ENCODE peak calls at places on chromosomes 16 and 17, in seven cellular contexts. One of them, this sample, is unnamed.

GRCh38 chr16:49061315-49061714 is 220.3 kb downstream of the CBLN1 start:
- DNase-seq in heart right ventricle: peak
- DNase-seq in SJSA1: no peak
- DNase-seq in fibroblast of lung: no peak
- DNase-seq in HL-60: no peak
- DNase-seq in thoracic aorta: no peak
- DNase-seq in gastrocnemius medialis: peak
- DNase-seq in this sample: no peak

GRCh38 chr16:19831678-19832077 is 53.0 kb downstream of the GPRC5B start:
- DNase-seq in heart right ventricle: no peak
- DNase-seq in SJSA1: peak
- DNase-seq in fibroblast of lung: peak
- DNase-seq in HL-60: no peak
- DNase-seq in thoracic aorta: no peak
- DNase-seq in gastrocnemius medialis: peak
- DNase-seq in this sample: no peak

GRCh38 chr16:35692824-35693223 is 2233.4 kb downstream of the TP53TG3F start:
- DNase-seq in heart right ventricle: no peak
- DNase-seq in SJSA1: peak
- DNase-seq in fibroblast of lung: no peak
- DNase-seq in HL-60: no peak
- DNase-seq in thoracic aorta: no peak
- DNase-seq in gastrocnemius medialis: no peak
- DNase-seq in this sample: no peak

GRCh38 chr17:45143767-45144198 is 4.5 kb upstream of the HEXIM1 start:
- DNase-seq in heart right ventricle: peak
- DNase-seq in SJSA1: no peak
- DNase-seq in fibroblast of lung: peak
- DNase-seq in HL-60: no peak
- DNase-seq in thoracic aorta: peak
- DNase-seq in gastrocnemius medialis: peak
- DNase-seq in this sample: peak

GRCh38 chr16:20253825-20254224 is 73.5 kb downstream of the GP2 start:
- DNase-seq in heart right ventricle: no peak
- DNase-seq in SJSA1: no peak
- DNase-seq in fibroblast of lung: no peak
- DNase-seq in HL-60: no peak
- DNase-seq in thoracic aorta: no peak
- DNase-seq in gastrocnemius medialis: no peak
- DNase-seq in this sample: no peak

GRCh38 chr16:54636221-54636793 is 294.4 kb upstream of the IRX5 start:
- DNase-seq in heart right ventricle: no peak
- DNase-seq in SJSA1: no peak
- DNase-seq in fibroblast of lung: no peak
- DNase-seq in HL-60: no peak
- DNase-seq in thoracic aorta: no peak
- DNase-seq in gastrocnemius medialis: no peak
- DNase-seq in this sample: no peak

GRCh38 chr16:67645397-67646121 is 615 bp downstream of the CARMIL2 start:
- DNase-seq in heart right ventricle: no peak
- DNase-seq in SJSA1: no peak
- DNase-seq in fibroblast of lung: no peak
- DNase-seq in HL-60: no peak
- DNase-seq in thoracic aorta: no peak
- DNase-seq in gastrocnemius medialis: no peak
- DNase-seq in this sample: no peak

GRCh38 chr17:27294689-27295630 is 1.0 kb downstream of the WSB1 start:
- DNase-seq in heart right ventricle: no peak
- DNase-seq in SJSA1: peak
- DNase-seq in fibroblast of lung: peak
- DNase-seq in HL-60: peak
- DNase-seq in thoracic aorta: no peak
- DNase-seq in gastrocnemius medialis: peak
- DNase-seq in this sample: no peak

GRCh38 chr17:52147872-52148271 is 10.6 kb downstream of the CA10 start:
- DNase-seq in heart right ventricle: no peak
- DNase-seq in SJSA1: no peak
- DNase-seq in fibroblast of lung: no peak
- DNase-seq in HL-60: peak
- DNase-seq in thoracic aorta: no peak
- DNase-seq in gastrocnemius medialis: no peak
- DNase-seq in this sample: no peak

GRCh38 chr16:10944249-10945064 is at the start of gene CLEC16A:
- DNase-seq in heart right ventricle: peak
- DNase-seq in SJSA1: peak
- DNase-seq in fibroblast of lung: peak
- DNase-seq in HL-60: peak
- DNase-seq in thoracic aorta: peak
- DNase-seq in gastrocnemius medialis: peak
- DNase-seq in this sample: peak

GRCh38 chr17:46790216-46790615 is 28.3 kb downstream of the WNT3 start:
- DNase-seq in heart right ventricle: no peak
- DNase-seq in SJSA1: no peak
- DNase-seq in fibroblast of lung: no peak
- DNase-seq in HL-60: no peak
- DNase-seq in thoracic aorta: no peak
- DNase-seq in gastrocnemius medialis: no peak
- DNase-seq in this sample: no peak

GRCh38 chr17:7916799-7917198 is 710 bp upstream of the RNF227 start:
- DNase-seq in heart right ventricle: no peak
- DNase-seq in SJSA1: no peak
- DNase-seq in fibroblast of lung: no peak
- DNase-seq in HL-60: no peak
- DNase-seq in thoracic aorta: no peak
- DNase-seq in gastrocnemius medialis: no peak
- DNase-seq in this sample: no peak

GRCh38 chr17:21029032-21029431 is 13.8 kb downstream of the USP22 start:
- DNase-seq in heart right ventricle: no peak
- DNase-seq in SJSA1: peak
- DNase-seq in fibroblast of lung: peak
- DNase-seq in HL-60: no peak
- DNase-seq in thoracic aorta: no peak
- DNase-seq in gastrocnemius medialis: peak
- DNase-seq in this sample: no peak

GRCh38 chr16:58883131-58883530 is 149.0 kb upstream of the GOT2 start:
- DNase-seq in heart right ventricle: no peak
- DNase-seq in SJSA1: no peak
- DNase-seq in fibroblast of lung: no peak
- DNase-seq in HL-60: peak
- DNase-seq in thoracic aorta: no peak
- DNase-seq in gastrocnemius medialis: no peak
- DNase-seq in this sample: no peak

GRCh38 chr17:21098934-21099687 is 27.7 kb upstream of the DHRS7B start:
- DNase-seq in heart right ventricle: peak
- DNase-seq in SJSA1: peak
- DNase-seq in fibroblast of lung: peak
- DNase-seq in HL-60: peak
- DNase-seq in thoracic aorta: no peak
- DNase-seq in gastrocnemius medialis: peak
- DNase-seq in this sample: peak

GRCh38 chr16:75052481-75053211 is 53.8 kb downstream of the ZNRF1 start:
- DNase-seq in heart right ventricle: no peak
- DNase-seq in SJSA1: no peak
- DNase-seq in fibroblast of lung: no peak
- DNase-seq in HL-60: no peak
- DNase-seq in thoracic aorta: no peak
- DNase-seq in gastrocnemius medialis: no peak
- DNase-seq in this sample: no peak

GRCh38 chr16:66335704-66336329 is 30.7 kb upstream of the CDH5 start:
- DNase-seq in heart right ventricle: peak
- DNase-seq in SJSA1: peak
- DNase-seq in fibroblast of lung: peak
- DNase-seq in HL-60: no peak
- DNase-seq in thoracic aorta: no peak
- DNase-seq in gastrocnemius medialis: no peak
- DNase-seq in this sample: peak

GRCh38 chr17:8120520-8121443 is 2.5 kb upstream of the ALOXE3 start:
- DNase-seq in heart right ventricle: peak
- DNase-seq in SJSA1: peak
- DNase-seq in fibroblast of lung: peak
- DNase-seq in HL-60: peak
- DNase-seq in thoracic aorta: no peak
- DNase-seq in gastrocnemius medialis: no peak
- DNase-seq in this sample: peak

GRCh38 chr16:1993731-1994131 is 4.0 kb downstream of the SYNGR3 start:
- DNase-seq in heart right ventricle: no peak
- DNase-seq in SJSA1: no peak
- DNase-seq in fibroblast of lung: no peak
- DNase-seq in HL-60: peak
- DNase-seq in thoracic aorta: no peak
- DNase-seq in gastrocnemius medialis: no peak
- DNase-seq in this sample: peak

GRCh38 chr17:49285716-49286115 is 55.1 kb upstream of the PHOSPHO1 start:
- DNase-seq in heart right ventricle: no peak
- DNase-seq in SJSA1: no peak
- DNase-seq in fibroblast of lung: no peak
- DNase-seq in HL-60: no peak
- DNase-seq in thoracic aorta: no peak
- DNase-seq in gastrocnemius medialis: no peak
- DNase-seq in this sample: peak

GRCh38 chr17:17834974-17835373 is 1.8 kb downstream of the SREBF1 start:
- DNase-seq in heart right ventricle: no peak
- DNase-seq in SJSA1: no peak
- DNase-seq in fibroblast of lung: no peak
- DNase-seq in HL-60: no peak
- DNase-seq in thoracic aorta: no peak
- DNase-seq in gastrocnemius medialis: no peak
- DNase-seq in this sample: no peak

GRCh38 chr17:30517786-30518185 is 40.6 kb downstream of the GOSR1 start:
- DNase-seq in heart right ventricle: no peak
- DNase-seq in SJSA1: no peak
- DNase-seq in fibroblast of lung: no peak
- DNase-seq in HL-60: no peak
- DNase-seq in thoracic aorta: no peak
- DNase-seq in gastrocnemius medialis: no peak
- DNase-seq in this sample: no peak

GRCh38 chr17:65198653-65199382 is 61.6 kb downstream of the RGS9 start:
- DNase-seq in heart right ventricle: no peak
- DNase-seq in SJSA1: no peak
- DNase-seq in fibroblast of lung: peak
- DNase-seq in HL-60: peak
- DNase-seq in thoracic aorta: no peak
- DNase-seq in gastrocnemius medialis: no peak
- DNase-seq in this sample: no peak

DNA sequence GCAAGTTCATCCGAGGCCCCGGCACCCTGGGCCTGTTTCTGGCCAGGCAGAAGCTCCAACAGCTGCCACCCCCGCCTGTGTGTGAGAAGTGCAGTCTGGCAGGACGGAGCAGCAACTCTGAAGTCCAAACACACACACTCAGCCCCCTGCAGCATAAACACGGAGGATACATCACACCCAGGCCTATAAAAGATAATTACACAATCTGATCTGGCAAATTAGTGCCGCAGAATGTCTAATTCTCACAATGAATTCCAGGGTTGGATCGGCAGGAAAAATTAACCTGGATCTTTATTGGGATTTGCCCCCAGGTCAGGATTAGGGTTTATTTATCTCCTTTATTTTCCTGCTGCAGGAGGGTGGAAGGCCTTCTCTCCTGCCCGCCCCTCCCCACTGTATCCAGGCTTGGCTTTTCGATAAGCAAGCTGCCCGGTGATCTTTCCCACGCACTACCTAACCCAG is 311.4 kb downstream of the SOX9 start:
- DNase-seq in heart right ventricle: no peak
- DNase-seq in SJSA1: no peak
- DNase-seq in fibroblast of lung: peak
- DNase-seq in HL-60: no peak
- DNase-seq in thoracic aorta: no peak
- DNase-seq in gastrocnemius medialis: no peak
- DNase-seq in this sample: no peak
- H3K27ac ChIP-seq in heart right ventricle: no peak
- H3K27ac ChIP-seq in SJSA1: no peak
- H3K27ac ChIP-seq in fibroblast of lung: no peak
- H3K27ac ChIP-seq in HL-60: no peak
- H3K27ac ChIP-seq in thoracic aorta: no peak
- H3K27ac ChIP-seq in gastrocnemius medialis: no peak
- H3K27ac ChIP-seq in this sample: no peak

DNA sequence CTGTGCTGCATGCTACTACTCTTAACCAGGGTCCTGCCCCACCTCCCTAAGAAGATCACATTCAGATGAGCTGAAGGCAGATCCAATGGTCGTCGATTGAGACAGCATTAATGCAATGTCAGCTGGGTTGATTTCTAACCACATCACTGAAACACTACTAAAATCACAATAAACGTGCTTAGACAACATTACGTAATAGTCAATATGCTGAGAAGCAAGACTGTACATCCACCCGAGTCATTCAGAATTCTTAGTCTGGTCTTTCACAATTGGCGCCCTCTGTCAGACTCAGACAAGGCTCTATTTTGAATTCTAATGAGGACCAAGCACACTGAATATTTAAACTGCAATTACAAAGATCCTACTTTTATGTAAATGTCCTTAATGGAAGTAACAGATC is 205.2 kb downstream of the STX8 start:
- DNase-seq in heart right ventricle: no peak
- DNase-seq in SJSA1: no peak
- DNase-seq in fibroblast of lung: peak
- DNase-seq in HL-60: no peak
- DNase-seq in thoracic aorta: no peak
- DNase-seq in gastrocnemius medialis: no peak
- DNase-seq in this sample: no peak
- H3K27ac ChIP-seq in heart right ventricle: peak
- H3K27ac ChIP-seq in SJSA1: peak
- H3K27ac ChIP-seq in fibroblast of lung: peak
- H3K27ac ChIP-seq in HL-60: no peak
- H3K27ac ChIP-seq in thoracic aorta: no peak
- H3K27ac ChIP-seq in gastrocnemius medialis: peak
- H3K27ac ChIP-seq in this sample: no peak

GRCh38 chr17:50663812-50664374 is 29.2 kb downstream of the ABCC3 start:
- DNase-seq in heart right ventricle: no peak
- DNase-seq in SJSA1: no peak
- DNase-seq in fibroblast of lung: no peak
- DNase-seq in HL-60: no peak
- DNase-seq in thoracic aorta: no peak
- DNase-seq in gastrocnemius medialis: no peak
- DNase-seq in this sample: no peak
- H3K27ac ChIP-seq in heart right ventricle: no peak
- H3K27ac ChIP-seq in SJSA1: no peak
- H3K27ac ChIP-seq in fibroblast of lung: no peak
- H3K27ac ChIP-seq in HL-60: no peak
- H3K27ac ChIP-seq in thoracic aorta: no peak
- H3K27ac ChIP-seq in gastrocnemius medialis: no peak
- H3K27ac ChIP-seq in this sample: no peak

DNA sequence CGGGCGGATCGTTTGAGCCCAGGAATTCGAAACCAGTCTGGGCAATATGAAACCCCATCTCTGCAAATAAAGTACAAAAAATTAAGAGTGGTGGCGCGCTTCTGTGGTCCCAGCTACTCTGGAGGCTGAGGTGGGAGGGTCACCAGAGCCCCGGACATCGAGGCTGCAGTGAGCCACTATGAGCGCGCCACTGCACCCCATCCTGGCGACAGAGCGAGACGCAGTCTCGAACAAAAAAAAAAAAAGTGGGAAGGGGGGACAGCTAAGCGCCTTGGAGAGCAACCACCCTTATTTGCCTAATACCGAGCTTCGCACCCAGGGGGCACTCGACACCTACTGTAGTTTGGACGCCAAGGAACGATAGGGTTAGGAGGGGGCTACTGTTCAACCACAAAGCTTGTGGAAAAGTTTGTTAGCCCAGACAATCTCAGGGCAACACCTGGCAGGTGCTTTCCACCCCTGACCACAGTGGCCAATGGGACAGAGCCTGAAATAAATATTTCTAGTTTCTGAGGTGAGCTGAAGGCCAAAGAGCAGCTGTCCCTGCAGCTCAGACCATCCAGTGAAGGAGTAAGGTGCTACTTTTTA is 847 bp upstream of the PSMC3IP start:
- DNase-seq in heart right ventricle: peak
- DNase-seq in SJSA1: peak
- DNase-seq in fibroblast of lung: peak
- DNase-seq in HL-60: peak
- DNase-seq in thoracic aorta: no peak
- DNase-seq in gastrocnemius medialis: peak
- DNase-seq in this sample: peak
- H3K27ac ChIP-seq in heart right ventricle: peak
- H3K27ac ChIP-seq in SJSA1: no peak
- H3K27ac ChIP-seq in fibroblast of lung: peak
- H3K27ac ChIP-seq in HL-60: peak
- H3K27ac ChIP-seq in thoracic aorta: peak
- H3K27ac ChIP-seq in gastrocnemius medialis: peak
- H3K27ac ChIP-seq in this sample: peak